ENCODE peak calls at places on chromosomes 3 and 15, in ten cellular contexts. Z is adrenal gland, S is hippocampal formation, X is HFF-Myc, P is NCI-H510A treated with DMSO at 0.1 percent for 48 hours, I is anterior cingulate cortex, M is EH, W is NCI-H460, L is LHCN-M2, C is GM19239. J is an unnamed sample.

GRCh38 chr3:105729662-105730061 is 139.2 kb downstream of the CBLB start:
- DNase-seq in X (no peak), P (no peak), I (no peak), L (no peak), S (no peak), M (no peak), W (no peak), Z (no peak), C (no peak), J (no peak)

GRCh38 chr15:65245096-65245849 is 34.0 kb upstream of the CILP start:
- DNase-seq in S (no peak), Z (peak; percentile 37), M (peak; percentile 29), X (no peak), W (no peak), L (peak; percentile 80), P (no peak), C (no peak), I (no peak), J (no peak)

GRCh38 chr3:13189639-13190375 is 116.6 kb upstream of the IQSEC1 start:
- DNase-seq in L (peak; percentile 19), Z (peak; percentile 36), S (no peak), I (no peak), C (no peak), W (no peak), X (peak; percentile 9), M (peak; percentile 68), P (no peak), J (no peak)

GRCh38 chr3:189641776-189642175 is 10.6 kb downstream of the TP63 start:
- DNase-seq in P (peak; percentile 31), S (no peak), W (no peak), L (no peak), X (no peak), Z (no peak), I (no peak), M (no peak), C (no peak), J (no peak)

GRCh38 chr3:48507256-48508061 is 3.5 kb upstream of the SHISA5 start:
- DNase-seq in W (peak; percentile 32), S (no peak), P (no peak), X (peak; percentile 45), L (peak; percentile 79), Z (peak; percentile 69), I (peak; percentile 4), C (peak; percentile 81), M (peak; percentile 72), J (peak; percentile 75)

GRCh38 chr15:99628374-99629001 is 62.7 kb downstream of the MEF2A start:
- DNase-seq in L (no peak), Z (no peak), P (no peak), C (no peak), W (no peak), M (no peak), S (no peak), I (no peak), X (no peak), J (no peak)

GRCh38 chr15:42499888-42500609 is 4.6 kb downstream of the SNAP23 start:
- DNase-seq in P (no peak), W (no peak), L (peak; percentile 56), X (no peak), S (no peak), I (no peak), C (no peak), Z (peak; percentile 47), M (peak; percentile 25), J (no peak)

GRCh38 chr3:101695779-101696372 is 9.4 kb upstream of the RPL24 start:
- DNase-seq in W (peak; percentile 54), X (no peak), M (peak; percentile 68), L (peak; percentile 69), P (no peak), S (no peak), I (no peak), C (no peak), Z (peak; percentile 39), J (no peak)

GRCh38 chr15:31260646-31261265 is 65.9 kb upstream of the KLF13 start:
- DNase-seq in C (no peak), S (no peak), M (no peak), W (no peak), L (no peak), I (no peak), P (no peak), Z (peak; percentile 14), X (no peak), J (peak; percentile 37)

GRCh38 chr3:197795200-197795599 is 4.1 kb downstream of the LRCH3 start:
- DNase-seq in Z (no peak), M (peak; percentile 63), X (no peak), S (no peak), W (no peak), L (peak; percentile 68), I (no peak), C (no peak), P (no peak), J (no peak)

GRCh38 chr3:119794971-119795612 is 13.2 kb downstream of the NR1I2 start:
- DNase-seq in X (no peak), M (peak; percentile 25), Z (peak; percentile 81), C (no peak), P (no peak), I (no peak), S (no peak), L (peak; percentile 53), W (peak; percentile 22), J (no peak)

GRCh38 chr15:40130118-40130517 is 21.4 kb upstream of the BMF start:
- DNase-seq in L (no peak), Z (no peak), M (no peak), C (no peak), X (no peak), W (no peak), S (no peak), P (no peak), I (no peak), J (no peak)

GRCh38 chr3:15860014-15860934 is 62.5 kb upstream of the ANKRD28 start:
- DNase-seq in P (peak; percentile 60), X (peak; percentile 39), S (peak; percentile 50), C (peak; percentile 53), I (peak; percentile 62), L (peak; percentile 30), Z (peak; percentile 45), M (peak; percentile 59), W (peak; percentile 12), J (no peak)

GRCh38 chr15:95919460-95919859 is 411.0 kb upstream of the NR2F2 start:
- DNase-seq in Z (no peak), I (no peak), S (no peak), P (no peak), M (peak; percentile 22), C (no peak), W (no peak), L (no peak), X (no peak), J (no peak)

GRCh38 chr3:159273070-159273469 is 471.2 kb downstream of the MFSD1 start:
- DNase-seq in I (no peak), S (no peak), M (no peak), X (no peak), C (no peak), Z (no peak), W (no peak), L (no peak), P (no peak), J (no peak)

GRCh38 chr3:17088602-17089313 is 204.0 kb downstream of the PLCL2 start:
- DNase-seq in C (no peak), P (no peak), W (no peak), Z (no peak), X (no peak), I (no peak), M (no peak), S (no peak), L (no peak), J (no peak)

GRCh38 chr3:94114667-94115066 is 51.8 kb downstream of the NSUN3 start:
- DNase-seq in L (no peak), M (peak; percentile 8), P (no peak), W (no peak), Z (no peak), S (no peak), C (no peak), X (peak; percentile 56), I (no peak), J (no peak)

GRCh38 chr3:124745092-124745491 is 14.8 kb downstream of the UMPS start:
- DNase-seq in I (no peak), C (no peak), P (no peak), M (peak; percentile 8), Z (no peak), L (no peak), W (no peak), S (no peak), X (no peak), J (no peak)

GRCh38 chr3:132198601-132199000 is 118.6 kb upstream of the ACP3 start:
- DNase-seq in M (no peak), L (no peak), W (no peak), Z (no peak), P (no peak), X (no peak), I (no peak), S (no peak), C (no peak), J (no peak)

GRCh38 chr3:2872884-2873283 is 237.3 kb downstream of the IL5RA start:
- DNase-seq in L (no peak), I (no peak), W (no peak), S (no peak), C (no peak), Z (no peak), X (no peak), M (no peak), P (no peak), J (no peak)

GRCh38 chr3:179794355-179794754 is 141.5 kb downstream of the USP13 start:
- DNase-seq in M (no peak), C (no peak), X (no peak), S (no peak), Z (peak; percentile 54), W (no peak), L (no peak), I (no peak), P (no peak), J (no peak)

GRCh38 chr3:176663819-176664218 is 533.5 kb downstream of the TBL1XR1 start:
- DNase-seq in W (peak; percentile 43), P (peak; percentile 66), L (peak; percentile 54), X (peak; percentile 26), C (no peak), M (peak; percentile 79), S (peak; percentile 63), I (no peak), Z (no peak), J (no peak)

GRCh38 chr3:140580746-140581145 is 97.1 kb upstream of the TRIM42 start:
- DNase-seq in Z (no peak), C (no peak), P (no peak), M (no peak), S (no peak), W (no peak), X (no peak), I (no peak), L (peak; percentile 62), J (no peak)

GRCh38 chr3:56999547-56999946 is 60.9 kb upstream of the SPATA12 start:
- DNase-seq in I (no peak), Z (no peak), C (no peak), W (no peak), P (no peak), X (no peak), L (no peak), M (no peak), S (no peak), J (no peak)

GRCh38 chr3:112061152-112061551 is 25.0 kb upstream of the C3orf52 start:
- DNase-seq in X (no peak), Z (no peak), M (peak; percentile 69), L (no peak), W (no peak), S (no peak), C (no peak), I (no peak), P (no peak), J (no peak)